ENCODE peak calls at places on chromosome 18, in seven cellular contexts. D is transverse colon; W is CD8-positive, alpha-beta T cell; G is fibroblast of pulmonary artery; O is RWPE2; B is GM13977; Y is cardiac muscle cell. K is an unnamed sample.

GRCh38 chr18:73920033-73920432 is 227.6 kb downstream of the FBXO15 start:
- DNase-seq in G (no peak), O (no peak), D (no peak), Y (no peak), B (no peak), W (no peak), K (no peak)

GRCh38 chr18:51044928-51045587 is 15.0 kb downstream of the SMAD4 start:
- DNase-seq in G (no peak), O (no peak), D (no peak), W (no peak), Y (peak; percentile 14), B (no peak), K (no peak)

GRCh38 chr18:25927830-25928229 is 162.6 kb downstream of the SS18 start:
- DNase-seq in Y (no peak), B (no peak), G (no peak), O (no peak), D (no peak), W (no peak), K (no peak)

GRCh38 chr18:44039216-44039615 is 641.5 kb upstream of the SETBP1 start:
- DNase-seq in W (no peak), D (no peak), Y (peak; percentile 55), O (no peak), G (peak; percentile 21), B (no peak), K (no peak)

GRCh38 chr18:31045599-31045998 is 3.1 kb upstream of the DSC3 start:
- DNase-seq in O (no peak), W (no peak), Y (no peak), G (no peak), B (no peak), D (no peak), K (no peak)

GRCh38 chr18:49656098-49656591 is 94.3 kb downstream of the LIPG start:
- DNase-seq in W (no peak), O (no peak), Y (no peak), G (no peak), B (no peak), D (no peak), K (no peak)

GRCh38 chr18:32271649-32272324 is 81.9 kb downstream of the MEP1B start:
- DNase-seq in G (peak; percentile 69), W (no peak), D (peak; percentile 21), B (peak; percentile 61), Y (peak; percentile 77), O (no peak), K (peak; percentile 42)

GRCh38 chr18:13514558-13514957 is 211.8 kb downstream of the FAM210A start:
- DNase-seq in O (no peak), W (no peak), Y (no peak), G (no peak), D (no peak), B (no peak), K (no peak)

GRCh38 chr18:79987566-79987965 is 797 bp downstream of the TXNL4A start:
- DNase-seq in G (peak; percentile 16), O (no peak), W (no peak), B (no peak), Y (no peak), D (no peak), K (no peak)

GRCh38 chr18:44826418-44827259 is 146.0 kb downstream of the SETBP1 start:
- DNase-seq in O (no peak), B (no peak), D (peak; percentile 81), Y (peak; percentile 97), G (peak; percentile 97), W (no peak), K (no peak)

GRCh38 chr18:59606193-59607175 is 90.7 kb downstream of the CCBE1 start:
- DNase-seq in B (no peak), Y (peak; percentile 33), O (no peak), W (no peak), G (peak; percentile 11), D (no peak), K (no peak)

GRCh38 chr18:37334494-37335125 is 231.0 kb downstream of the CELF4 start:
- DNase-seq in W (no peak), G (peak; percentile 47), D (no peak), O (no peak), B (no peak), Y (peak; percentile 48), K (no peak)

DNA sequence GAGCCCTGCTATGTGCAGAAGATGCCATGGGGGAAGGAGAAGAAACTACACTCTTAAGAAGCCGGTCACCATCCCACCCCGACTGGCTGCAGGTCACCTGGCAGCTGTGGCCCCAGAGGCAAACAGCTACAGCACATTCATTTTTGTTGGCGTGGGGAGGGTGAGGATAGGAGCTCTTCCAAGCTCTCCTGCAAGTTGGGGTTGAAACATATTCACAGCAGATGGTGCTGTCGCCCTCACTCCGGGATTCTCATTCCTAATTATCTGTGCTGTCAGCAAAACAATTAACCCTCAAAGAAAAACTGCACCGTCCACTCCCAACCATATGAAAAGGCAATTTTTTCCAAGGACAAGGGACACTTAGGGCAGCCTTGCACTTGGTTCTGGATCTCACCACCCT is 68.7 kb downstream of the ZBTB7C start:
- DNase-seq in B (no peak), O (no peak), W (no peak), G (no peak), Y (no peak), D (no peak), K (no peak)
- TF ChIP-seq CTCF in B (no peak), O (no peak), W (no peak), G (no peak), Y (no peak), D (no peak), K (no peak)

DNA sequence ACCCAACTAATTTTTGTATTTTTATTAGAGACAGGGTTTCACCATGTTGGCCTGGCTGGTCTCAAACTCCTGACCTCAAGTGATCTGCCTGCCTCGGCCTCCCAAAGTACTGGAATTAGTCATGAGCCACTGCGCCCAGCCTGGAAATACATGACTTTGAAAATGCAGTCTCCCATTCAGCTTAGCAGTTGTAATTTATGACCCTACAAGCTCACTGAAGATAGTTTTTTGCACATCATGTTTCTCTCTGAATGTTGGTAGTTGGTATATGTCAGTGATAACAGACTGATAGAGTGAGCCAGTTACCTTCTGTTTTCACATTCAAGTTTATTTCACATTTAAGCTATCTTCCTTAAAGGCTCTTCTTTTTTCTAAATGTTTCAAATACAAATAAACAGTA is 7.1 kb downstream of the WDR7 start:
- DNase-seq in W (no peak), D (no peak), G (no peak), B (no peak), O (no peak), Y (no peak), K (no peak)
- TF ChIP-seq CTCF in W (no peak), D (no peak), G (no peak), B (no peak), O (no peak), Y (no peak), K (no peak)

DNA sequence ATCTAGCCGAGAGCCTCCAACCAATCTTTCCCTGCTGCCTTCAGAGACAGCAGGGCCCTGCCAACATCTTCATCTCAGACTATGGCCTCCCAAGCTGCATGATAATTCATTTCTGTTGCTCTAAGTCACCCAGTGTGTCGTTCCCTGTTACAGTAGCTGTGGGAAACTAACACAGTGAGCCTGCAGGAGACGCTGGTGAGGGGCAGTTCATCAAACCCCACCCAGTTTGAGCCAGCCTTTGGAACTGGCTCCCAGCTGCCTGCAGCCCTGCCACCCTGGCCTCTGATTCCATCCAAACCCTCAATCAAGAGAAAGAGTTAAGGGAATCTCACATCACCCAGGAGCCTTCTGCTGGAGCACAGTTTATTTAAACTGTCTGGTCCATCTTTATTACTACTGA is 65.0 kb upstream of the ZCCHC2 start:
- DNase-seq in W (no peak), G (no peak), D (no peak), B (no peak), Y (no peak), O (no peak), K (no peak)
- TF ChIP-seq CTCF in W (no peak), G (no peak), D (no peak), B (no peak), Y (no peak), O (no peak), K (no peak)

GRCh38 chr18:76169733-76170132 is 325.3 kb downstream of the ZNF516 start:
- DNase-seq in B (no peak), W (no peak), D (no peak), G (no peak), O (no peak), Y (no peak), K (no peak)
- TF ChIP-seq CTCF in B (no peak), W (no peak), D (peak; percentile 21), G (no peak), O (peak; percentile 38), Y (no peak), K (no peak)

GRCh38 chr18:48581206-48581605 is 42.4 kb downstream of the CTIF start:
- DNase-seq in O (no peak), W (no peak), B (no peak), Y (no peak), G (no peak), D (no peak), K (no peak)

GRCh38 chr18:48580782-48581181 is 42.0 kb downstream of the CTIF start:
- DNase-seq in W (no peak), O (no peak), D (no peak), G (no peak), Y (no peak), B (no peak), K (no peak)

GRCh38 chr18:48581941-48582340 is 43.1 kb downstream of the CTIF start:
- DNase-seq in O (no peak), G (no peak), Y (no peak), D (no peak), B (no peak), W (no peak), K (no peak)

GRCh38 chr18:48578289-48578688 is 39.5 kb downstream of the CTIF start:
- DNase-seq in Y (no peak), O (no peak), G (no peak), D (no peak), W (no peak), B (no peak), K (no peak)

DNA sequence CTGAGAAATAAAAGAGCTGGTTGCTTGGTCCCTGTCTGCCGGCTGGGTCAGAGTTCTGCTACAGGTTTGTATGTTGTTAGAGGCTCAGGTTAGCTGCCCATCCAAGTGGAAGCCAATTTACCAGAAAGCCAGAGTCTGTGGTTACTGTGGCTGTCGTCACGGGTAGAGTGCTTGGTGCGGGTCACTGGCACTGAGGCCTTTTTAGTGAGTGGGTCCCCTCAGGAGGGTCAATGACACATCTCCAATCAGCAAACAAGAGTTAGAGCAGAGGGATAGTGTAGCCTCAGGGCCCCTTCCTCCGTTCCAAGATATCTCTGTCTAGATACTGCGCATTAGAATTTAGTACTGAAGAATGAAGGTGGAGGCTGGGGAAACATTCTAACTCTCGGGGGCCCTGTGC is 41.2 kb downstream of the CTIF start:
- DNase-seq in G (no peak), Y (no peak), W (no peak), D (no peak), B (no peak), O (no peak), K (no peak)
- TF ChIP-seq CTCF in G (no peak), Y (no peak), W (no peak), D (no peak), B (no peak), O (no peak), K (no peak)

K was measured in nephron progenitor cell.